ENCODE peak calls at places on chromosomes 2 and 18, in five cellular contexts. Y is WTC11, B is HepG2, D is H1, C is GM12878. X is an unnamed sample.

GRCh38 chr2:85886585-85886984 is 2.2 kb downstream of the ST3GAL5 start:
- DNase-seq in Y (no peak), B (no peak), D (no peak), C (no peak), X (peak; percentile 70)

GRCh38 chr2:133970641-133971040 is 283.2 kb upstream of the MGAT5 start:
- DNase-seq in Y (no peak), B (no peak), D (no peak), C (no peak), X (no peak)

GRCh38 chr2:199811360-199811759 is 39.6 kb downstream of the FTCDNL1 start:
- DNase-seq in Y (no peak), B (no peak), D (no peak), C (no peak), X (no peak)

GRCh38 chr18:56841836-56842235 is 190.7 kb downstream of the WDR7 start:
- DNase-seq in Y (no peak), B (no peak), D (no peak), C (no peak), X (no peak)

GRCh38 chr2:101981066-101981465 is 10.7 kb upstream of the IL1R2 start:
- DNase-seq in Y (no peak), B (no peak), D (no peak), C (no peak), X (no peak)

GRCh38 chr2:70248145-70248809 is at the start of gene TIA1:
- DNase-seq in Y (peak; percentile 99), B (peak; percentile 99), D (peak; percentile 98), C (peak; percentile 96), X (peak; percentile 98)

GRCh38 chr2:105641389-105641811 is 103.3 kb upstream of the NCK2 start:
- DNase-seq in Y (no peak), B (no peak), D (peak; percentile 33), C (no peak), X (no peak)

GRCh38 chr2:240611601-240612210 is 13.6 kb upstream of the GPR35 start:
- DNase-seq in Y (no peak), B (no peak), D (no peak), C (no peak), X (no peak)

GRCh38 chr2:63055510-63056308 is 5.1 kb downstream of the OTX1 start:
- DNase-seq in Y (peak; percentile 48), B (no peak), D (peak; percentile 71), C (no peak), X (no peak)

GRCh38 chr2:224359569-224359968 is 42.3 kb downstream of the FAM124B start:
- DNase-seq in Y (peak; percentile 58), B (peak; percentile 16), D (peak; percentile 65), C (no peak), X (peak; percentile 39)

GRCh38 chr2:567865-568638 is 109.2 kb downstream of the TMEM18 start:
- DNase-seq in Y (no peak), B (no peak), D (no peak), C (no peak), X (no peak)

GRCh38 chr18:12904012-12904516 is 20.0 kb upstream of the PTPN2 start:
- DNase-seq in Y (no peak), B (no peak), D (no peak), C (no peak), X (peak; percentile 98)

GRCh38 chr2:180046202-180046601 is 39.1 kb upstream of the CWC22 start:
- DNase-seq in Y (no peak), B (no peak), D (no peak), C (no peak), X (no peak)

GRCh38 chr2:180038997-180039396 is 31.9 kb upstream of the CWC22 start:
- DNase-seq in Y (no peak), B (no peak), D (no peak), C (no peak), X (no peak)

GRCh38 chr2:180040146-180040925 is 33.2 kb upstream of the CWC22 start:
- DNase-seq in Y (no peak), B (no peak), D (no peak), C (no peak), X (no peak)
- TF ChIP-seq ATF2 in Y (no peak), B (no peak), D (no peak), C (no peak), X (no peak)

GRCh38 chr2:235966396-235966795 is 201.8 kb downstream of the GBX2 start:
- DNase-seq in Y (no peak), B (peak; percentile 10), D (no peak), C (no peak), X (no peak)

GRCh38 chr2:235966932-235967331 is 201.3 kb downstream of the GBX2 start:
- DNase-seq in Y (no peak), B (no peak), D (no peak), C (no peak), X (no peak)

GRCh38 chr2:235967358-235967757 is 200.8 kb downstream of the GBX2 start:
- DNase-seq in Y (no peak), B (no peak), D (no peak), C (no peak), X (no peak)

GRCh38 chr2:235970204-235971040 is 197.8 kb downstream of the GBX2 start:
- DNase-seq in Y (no peak), B (no peak), D (no peak), C (no peak), X (no peak)

GRCh38 chr2:235968616-235969324 is 199.4 kb downstream of the GBX2 start:
- DNase-seq in Y (no peak), B (no peak), D (no peak), C (no peak), X (no peak)
- TF ChIP-seq ATF2 in Y (no peak), B (no peak), D (no peak), C (no peak), X (no peak)

GRCh38 chr2:8609357-8609804 is 72.5 kb upstream of the ID2 start:
- DNase-seq in Y (no peak), B (peak; percentile 98), D (no peak), C (no peak), X (no peak)
- TF ChIP-seq ATF2 in Y (no peak), B (peak; percentile 88), D (no peak), C (no peak), X (no peak)

DNA sequence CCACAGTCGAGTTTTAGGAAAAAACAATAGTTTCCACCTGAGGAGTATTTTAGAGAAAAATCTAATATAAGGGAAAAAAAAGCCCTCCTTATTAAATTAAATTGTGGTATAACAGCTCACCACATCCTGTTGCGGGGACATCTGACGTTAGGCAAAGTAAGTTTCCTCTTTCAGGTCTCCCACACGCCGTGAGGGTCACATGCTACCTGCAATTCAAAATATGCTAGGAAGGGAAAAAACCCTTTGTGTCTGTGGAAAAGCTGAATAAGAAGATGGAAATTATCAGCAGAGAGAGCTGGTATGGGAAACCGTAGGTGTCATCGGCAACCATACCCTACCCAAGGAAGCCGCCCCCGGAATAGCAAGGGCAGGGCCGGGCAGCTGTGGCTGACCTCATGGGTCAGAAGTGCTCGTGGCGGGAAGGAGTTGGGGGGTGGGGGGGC is 128.0 kb downstream of the NFATC1 start:
- DNase-seq in Y (no peak), B (no peak), D (no peak), C (peak; percentile 49), X (no peak)
- TF ChIP-seq ATF2 in Y (no peak), B (no peak), D (no peak), C (peak; percentile 23), X (no peak)

DNA sequence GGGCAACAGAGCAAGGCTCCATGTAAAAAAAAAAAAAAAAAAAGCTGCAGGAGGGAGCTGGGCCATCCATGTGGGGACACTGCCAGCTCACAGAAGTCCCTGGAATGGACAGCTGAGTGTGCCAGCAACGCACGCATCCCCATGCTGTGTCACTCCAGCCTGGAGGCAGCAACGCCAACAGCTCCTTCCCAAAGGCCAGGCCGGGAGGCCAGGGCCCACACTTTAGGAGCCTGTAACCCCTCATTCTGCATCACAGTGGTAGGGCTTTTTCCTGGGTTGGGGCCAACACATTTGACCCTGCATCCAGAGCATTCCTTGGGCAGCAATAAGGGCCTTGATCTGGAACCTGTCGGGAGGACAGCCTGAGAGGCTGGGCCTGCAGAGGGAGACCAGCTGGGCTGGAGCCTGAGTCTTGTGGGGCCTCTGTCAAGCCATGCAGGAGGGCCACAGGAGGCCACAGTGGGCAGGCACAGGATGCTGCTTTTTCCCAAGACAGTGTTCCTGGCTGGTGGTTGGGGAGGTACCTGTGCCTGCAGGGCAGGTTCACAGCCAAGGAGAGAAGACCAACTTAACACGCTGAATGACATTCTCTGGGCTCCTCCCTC is 16.8 kb upstream of the KCNK3 start:
- DNase-seq in Y (no peak), B (no peak), D (no peak), C (no peak), X (no peak)
- TF ChIP-seq ATF2 in Y (no peak), B (no peak), D (no peak), C (no peak), X (no peak)

X was measured in K562.